ENCODE peak calls at places on chromosome 14, in four cellular contexts. One of them, this sample, is unnamed.

GRCh38 chr14:65206448-65207096 is 104.3 kb upstream of the MAX start:
- DNase-seq in cardiac fibroblast: no peak
- DNase-seq in fibroblast of lung: peak
- DNase-seq in body of pancreas: no peak
- DNase-seq in this sample: peak

GRCh38 chr14:74871819-74872218 is 4.1 kb downstream of the PROX2 start:
- DNase-seq in cardiac fibroblast: no peak
- DNase-seq in fibroblast of lung: no peak
- DNase-seq in body of pancreas: no peak
- DNase-seq in this sample: no peak

GRCh38 chr14:58535084-58535483 is 102.7 kb upstream of the DACT1 start:
- DNase-seq in cardiac fibroblast: peak
- DNase-seq in fibroblast of lung: peak
- DNase-seq in body of pancreas: no peak
- DNase-seq in this sample: peak

GRCh38 chr14:76918751-76919421 is 92.7 kb downstream of the LRRC74A start:
- DNase-seq in cardiac fibroblast: peak
- DNase-seq in fibroblast of lung: peak
- DNase-seq in body of pancreas: peak
- DNase-seq in this sample: peak

GRCh38 chr14:103628684-103629502 is at the start of gene KLC1:
- DNase-seq in cardiac fibroblast: peak
- DNase-seq in fibroblast of lung: peak
- DNase-seq in body of pancreas: peak
- DNase-seq in this sample: peak

GRCh38 chr14:72888636-72889201 is 5.2 kb downstream of the DPF3 start:
- DNase-seq in cardiac fibroblast: peak
- DNase-seq in fibroblast of lung: peak
- DNase-seq in body of pancreas: no peak
- DNase-seq in this sample: peak

GRCh38 chr14:65910108-65910507 is 497.6 kb downstream of the FUT8 start:
- DNase-seq in cardiac fibroblast: peak
- DNase-seq in fibroblast of lung: peak
- DNase-seq in body of pancreas: no peak
- DNase-seq in this sample: peak

GRCh38 chr14:45716506-45716905 is 463.5 kb upstream of the MIS18BP1 start:
- DNase-seq in cardiac fibroblast: no peak
- DNase-seq in fibroblast of lung: no peak
- DNase-seq in body of pancreas: no peak
- DNase-seq in this sample: no peak

GRCh38 chr14:100982764-100983163 is 79.2 kb upstream of the RTL1 start:
- DNase-seq in cardiac fibroblast: no peak
- DNase-seq in fibroblast of lung: peak
- DNase-seq in body of pancreas: no peak
- DNase-seq in this sample: peak

GRCh38 chr14:92513204-92513965 is at the start of gene RIN3:
- DNase-seq in cardiac fibroblast: peak
- DNase-seq in fibroblast of lung: peak
- DNase-seq in body of pancreas: peak
- DNase-seq in this sample: peak

GRCh38 chr14:55556929-55557623 is 22.9 kb upstream of the KTN1 start:
- DNase-seq in cardiac fibroblast: peak
- DNase-seq in fibroblast of lung: peak
- DNase-seq in body of pancreas: peak
- DNase-seq in this sample: peak

GRCh38 chr14:31927348-31927826 is 149.7 kb upstream of the ARHGAP5 start:
- DNase-seq in cardiac fibroblast: peak
- DNase-seq in fibroblast of lung: peak
- DNase-seq in body of pancreas: no peak
- DNase-seq in this sample: peak

GRCh38 chr14:58428011-58428807 is 690 bp downstream of the KIAA0586 start:
- DNase-seq in cardiac fibroblast: peak
- DNase-seq in fibroblast of lung: peak
- DNase-seq in body of pancreas: peak
- DNase-seq in this sample: peak

GRCh38 chr14:70188608-70189540 is at the start of gene SLC8A3:
- DNase-seq in cardiac fibroblast: peak
- DNase-seq in fibroblast of lung: peak
- DNase-seq in body of pancreas: peak
- DNase-seq in this sample: peak

GRCh38 chr14:92503756-92504491 is 9.7 kb upstream of the RIN3 start:
- DNase-seq in cardiac fibroblast: peak
- DNase-seq in fibroblast of lung: peak
- DNase-seq in body of pancreas: no peak
- DNase-seq in this sample: peak

GRCh38 chr14:38339704-38340103 is 83.8 kb upstream of the CLEC14A start:
- DNase-seq in cardiac fibroblast: peak
- DNase-seq in fibroblast of lung: peak
- DNase-seq in body of pancreas: no peak
- DNase-seq in this sample: peak

GRCh38 chr14:70887207-70888150 is 19.8 kb upstream of the PCNX1 start:
- DNase-seq in cardiac fibroblast: peak
- DNase-seq in fibroblast of lung: peak
- DNase-seq in body of pancreas: peak
- DNase-seq in this sample: peak

GRCh38 chr14:63478024-63478423 is 65.2 kb downstream of the PPP2R5E start:
- DNase-seq in cardiac fibroblast: no peak
- DNase-seq in fibroblast of lung: no peak
- DNase-seq in body of pancreas: no peak
- DNase-seq in this sample: peak

GRCh38 chr14:77011226-77011762 is 17.2 kb downstream of the IRF2BPL start:
- DNase-seq in cardiac fibroblast: no peak
- DNase-seq in fibroblast of lung: no peak
- DNase-seq in body of pancreas: no peak
- DNase-seq in this sample: no peak

GRCh38 chr14:77007975-77008421 is 20.5 kb downstream of the IRF2BPL start:
- DNase-seq in cardiac fibroblast: no peak
- DNase-seq in fibroblast of lung: no peak
- DNase-seq in body of pancreas: peak
- DNase-seq in this sample: no peak

GRCh38 chr14:28651148-28651547 is 115.4 kb upstream of the FOXG1 start:
- DNase-seq in cardiac fibroblast: no peak
- DNase-seq in fibroblast of lung: peak
- DNase-seq in body of pancreas: no peak
- DNase-seq in this sample: no peak

GRCh38 chr14:64639340-64639821 is 64.8 kb upstream of the PLEKHG3 start:
- DNase-seq in cardiac fibroblast: no peak
- DNase-seq in fibroblast of lung: peak
- DNase-seq in body of pancreas: no peak
- DNase-seq in this sample: peak

GRCh38 chr14:36068777-36069534 is 107.6 kb downstream of the PTCSC3 start:
- DNase-seq in cardiac fibroblast: peak
- DNase-seq in fibroblast of lung: peak
- DNase-seq in body of pancreas: no peak
- DNase-seq in this sample: no peak

GRCh38 chr14:36767603-36768281 is 106.1 kb downstream of the PAX9 start:
- DNase-seq in cardiac fibroblast: no peak
- DNase-seq in fibroblast of lung: peak
- DNase-seq in body of pancreas: no peak
- DNase-seq in this sample: no peak

GRCh38 chr14:63268746-63269145 is 50.0 kb downstream of the GPHB5 start:
- DNase-seq in cardiac fibroblast: no peak
- DNase-seq in fibroblast of lung: no peak
- DNase-seq in body of pancreas: no peak
- DNase-seq in this sample: no peak

GRCh38 chr14:65258391-65258790 is 154.1 kb upstream of the FUT8 start:
- DNase-seq in cardiac fibroblast: peak
- DNase-seq in fibroblast of lung: peak
- DNase-seq in body of pancreas: no peak
- DNase-seq in this sample: peak

DNA sequence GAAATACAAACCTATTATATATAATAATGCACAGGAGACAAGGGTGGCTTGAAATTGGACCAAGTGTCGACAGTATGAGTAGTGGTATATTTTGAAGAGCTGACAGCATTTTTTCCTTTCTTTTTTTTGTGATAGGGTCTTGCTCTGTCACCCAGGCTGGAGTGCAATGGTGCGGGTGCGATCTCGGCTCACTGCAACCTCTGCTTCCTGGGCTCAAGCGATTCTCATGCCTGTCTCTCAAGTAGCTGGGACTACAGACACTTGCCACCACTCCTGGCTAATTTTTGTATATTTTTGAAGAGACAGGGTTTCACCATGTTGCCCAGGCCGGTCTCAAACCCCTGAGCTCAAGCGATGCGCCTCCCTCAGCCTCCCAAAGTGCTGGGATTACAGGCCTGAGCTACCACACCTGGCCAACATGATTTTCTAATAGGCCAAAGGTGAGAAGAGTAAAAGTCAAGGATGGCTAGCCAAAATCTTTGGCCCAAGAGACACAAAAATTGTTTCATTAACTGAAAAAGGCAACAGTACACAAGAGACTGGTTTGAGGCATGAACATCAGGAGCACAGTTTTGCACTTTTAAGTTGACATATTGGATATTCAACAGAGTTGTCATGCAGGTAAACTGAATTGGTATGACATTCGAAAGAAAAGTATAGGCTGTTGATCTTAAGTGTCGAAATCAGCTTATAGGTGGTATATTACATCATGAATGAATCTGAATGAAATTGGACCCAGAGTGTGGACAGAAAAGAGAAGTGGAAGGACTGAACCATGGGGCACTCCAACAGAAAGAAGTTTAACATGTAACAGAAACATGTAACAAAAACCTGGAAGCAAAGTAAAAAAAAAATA is 12.5 kb downstream of the HNRNPC start:
- DNase-seq in cardiac fibroblast: no peak
- DNase-seq in fibroblast of lung: no peak
- DNase-seq in body of pancreas: no peak
- DNase-seq in this sample: no peak
- H3K4me3 ChIP-seq in cardiac fibroblast: no peak
- H3K4me3 ChIP-seq in fibroblast of lung: no peak
- H3K4me3 ChIP-seq in body of pancreas: no peak
- H3K4me3 ChIP-seq in this sample: no peak

DNA sequence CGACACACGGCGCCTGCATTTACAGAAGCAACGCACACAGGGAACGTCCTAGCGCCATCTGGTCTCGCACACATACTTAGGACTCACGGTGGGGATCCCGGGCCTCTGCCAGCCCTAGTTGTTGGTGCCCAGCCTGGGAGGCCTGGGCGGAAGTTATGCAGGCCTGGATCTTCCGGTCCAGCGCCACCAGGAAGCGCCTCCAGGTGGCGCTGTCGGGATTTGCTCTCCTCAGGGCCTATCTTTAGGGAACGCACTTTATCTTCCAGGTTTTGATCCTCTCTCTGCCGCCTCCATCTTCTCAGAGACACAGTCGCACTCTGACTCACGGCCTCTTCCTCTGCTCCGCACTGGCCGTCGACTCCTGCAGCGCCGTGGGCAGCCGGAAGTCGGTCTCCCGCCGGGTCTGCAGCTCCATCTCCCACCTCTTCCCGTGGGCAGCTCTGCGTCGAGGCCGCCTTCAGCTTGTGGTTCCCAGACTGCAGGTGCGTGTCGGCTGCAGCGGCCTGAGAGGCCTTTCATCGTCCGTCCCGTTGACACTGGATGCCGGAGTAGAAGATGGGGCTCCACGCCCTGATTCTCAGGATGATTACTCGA is 760.4 kb downstream of the TMEM121 start:
- DNase-seq in cardiac fibroblast: no peak
- DNase-seq in fibroblast of lung: no peak
- DNase-seq in body of pancreas: no peak
- DNase-seq in this sample: no peak
- TF ChIP-seq CTCF in cardiac fibroblast: no peak
- TF ChIP-seq CTCF in fibroblast of lung: no peak
- TF ChIP-seq CTCF in body of pancreas: no peak
- TF ChIP-seq CTCF in this sample: no peak

DNA sequence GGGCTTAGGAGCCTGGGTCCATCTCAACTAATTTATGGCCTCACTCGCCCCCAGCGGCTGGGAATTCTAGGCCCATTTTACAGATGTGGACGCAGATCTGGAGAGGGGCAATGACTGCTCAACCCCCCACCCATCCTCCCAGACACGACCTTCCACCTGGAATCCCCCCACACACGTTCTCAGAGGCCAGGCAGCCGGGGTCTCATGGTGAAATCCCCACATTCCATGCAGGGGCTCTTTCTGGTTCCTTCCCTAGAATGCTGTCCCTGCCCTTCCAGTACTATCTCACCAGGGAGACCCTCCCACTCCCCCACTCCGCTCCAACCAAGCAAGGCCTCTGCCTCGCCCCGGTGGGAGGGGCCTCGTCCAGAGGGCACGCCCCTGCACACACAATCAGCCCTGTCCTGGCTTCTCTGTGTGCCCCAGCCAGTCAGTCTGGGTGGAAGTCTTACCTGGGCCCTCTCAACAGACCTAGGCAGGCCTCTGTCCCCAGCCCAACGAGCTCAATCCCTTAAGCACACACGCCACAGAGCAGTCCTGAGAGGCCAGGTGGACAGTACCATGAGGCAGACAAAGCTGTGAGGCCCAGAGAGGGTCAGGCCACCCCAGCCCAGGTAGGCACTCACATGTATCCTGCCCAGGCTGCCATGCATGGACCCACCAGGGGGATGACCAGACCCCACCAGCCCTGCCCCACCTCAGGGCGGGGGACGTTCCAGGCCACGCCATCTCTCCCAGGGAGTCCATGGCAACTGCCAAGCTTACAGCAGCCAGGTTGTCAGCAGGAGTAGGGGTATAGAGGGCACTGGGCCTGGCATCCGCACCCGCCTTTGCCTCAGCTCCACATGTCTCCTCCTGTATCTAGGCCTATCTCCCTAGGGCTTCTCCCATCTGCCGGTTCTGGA is 1.3 kb upstream of the ANKRD9 start:
- DNase-seq in cardiac fibroblast: no peak
- DNase-seq in fibroblast of lung: no peak
- DNase-seq in body of pancreas: peak
- DNase-seq in this sample: no peak
- H3K4me3 ChIP-seq in cardiac fibroblast: no peak
- H3K4me3 ChIP-seq in fibroblast of lung: no peak
- H3K4me3 ChIP-seq in body of pancreas: no peak
- H3K4me3 ChIP-seq in this sample: no peak

GRCh38 chr14:51365241-51365940 is 125.3 kb downstream of the TMX1 start:
- DNase-seq in cardiac fibroblast: peak
- DNase-seq in fibroblast of lung: no peak
- DNase-seq in body of pancreas: no peak
- DNase-seq in this sample: peak

GRCh38 chr14:51368721-51369163 is 128.7 kb downstream of the TMX1 start:
- DNase-seq in cardiac fibroblast: peak
- DNase-seq in fibroblast of lung: peak
- DNase-seq in body of pancreas: peak
- DNase-seq in this sample: peak

GRCh38 chr14:51370758-51371386 is 130.8 kb downstream of the TMX1 start:
- DNase-seq in cardiac fibroblast: no peak
- DNase-seq in fibroblast of lung: peak
- DNase-seq in body of pancreas: no peak
- DNase-seq in this sample: peak

GRCh38 chr14:51367600-51367931 is 127.5 kb downstream of the TMX1 start:
- DNase-seq in cardiac fibroblast: peak
- DNase-seq in fibroblast of lung: peak
- DNase-seq in body of pancreas: no peak
- DNase-seq in this sample: peak

DNA sequence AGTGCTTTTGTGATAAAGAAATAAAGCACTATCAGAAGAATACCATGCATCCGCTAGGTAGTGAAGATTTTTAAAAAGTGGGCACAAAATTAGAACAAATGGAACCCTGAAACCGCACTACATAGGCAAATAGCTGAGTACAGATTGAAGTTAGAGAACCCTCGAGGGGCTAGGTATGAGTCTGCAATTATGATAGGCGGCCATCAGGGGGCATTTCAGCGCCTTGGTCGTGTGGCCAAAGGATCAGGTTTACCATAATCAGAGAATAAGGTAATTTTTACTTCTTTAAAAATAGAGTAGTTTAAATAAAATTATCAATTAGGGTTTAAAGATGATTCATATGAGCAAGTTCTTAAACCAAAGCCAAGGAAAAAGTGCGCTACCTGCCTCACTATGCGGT is 129.8 kb downstream of the TMX1 start:
- DNase-seq in cardiac fibroblast: no peak
- DNase-seq in fibroblast of lung: no peak
- DNase-seq in body of pancreas: no peak
- DNase-seq in this sample: no peak
- TF ChIP-seq CTCF in cardiac fibroblast: peak
- TF ChIP-seq CTCF in fibroblast of lung: no peak
- TF ChIP-seq CTCF in body of pancreas: peak
- TF ChIP-seq CTCF in this sample: no peak

This sample was measured in fibroblast of villous mesenchyme.